ENCODE peak calls at places on chromosomes 13 and 19, in five cellular contexts. One of them, this sample, is unnamed. For H3K9me3, the result is how much of the 10 kb centered on the place peaks cover.

GRCh38 chr13:112012004-112012704 is 54.8 kb upstream of the SOX1 start:
- DNase-seq in tibial nerve: no peak
- DNase-seq in CD8-positive, alpha-beta T cell: no peak
- DNase-seq in PC-3: no peak
- DNase-seq in AG04450: no peak
- DNase-seq in this sample: peak

GRCh38 chr19:7742575-7742974 is 4.8 kb downstream of the CD209 start:
- DNase-seq in tibial nerve: no peak
- DNase-seq in CD8-positive, alpha-beta T cell: no peak
- DNase-seq in PC-3: no peak
- DNase-seq in AG04450: no peak
- DNase-seq in this sample: no peak

GRCh38 chr13:104321756-104322155 is 1255.5 kb upstream of the SLC10A2 start:
- DNase-seq in tibial nerve: no peak
- DNase-seq in CD8-positive, alpha-beta T cell: no peak
- DNase-seq in PC-3: no peak
- DNase-seq in AG04450: no peak
- DNase-seq in this sample: no peak

GRCh38 chr19:42246143-42246868 is 3.9 kb upstream of the GSK3A start:
- DNase-seq in tibial nerve: peak
- DNase-seq in CD8-positive, alpha-beta T cell: no peak
- DNase-seq in PC-3: peak
- DNase-seq in AG04450: peak
- DNase-seq in this sample: peak

GRCh38 chr13:79382545-79383275 is 23.3 kb downstream of the RBM26 start:
- DNase-seq in tibial nerve: no peak
- DNase-seq in CD8-positive, alpha-beta T cell: no peak
- DNase-seq in PC-3: peak
- DNase-seq in AG04450: no peak
- DNase-seq in this sample: no peak

GRCh38 chr19:670609-671075 is 5.5 kb upstream of the FSTL3 start:
- DNase-seq in tibial nerve: no peak
- DNase-seq in CD8-positive, alpha-beta T cell: no peak
- DNase-seq in PC-3: no peak
- DNase-seq in AG04450: no peak
- DNase-seq in this sample: no peak

GRCh38 chr13:52067237-52067636 is 42.7 kb downstream of the UTP14C start:
- DNase-seq in tibial nerve: no peak
- DNase-seq in CD8-positive, alpha-beta T cell: no peak
- DNase-seq in PC-3: no peak
- DNase-seq in AG04450: no peak
- DNase-seq in this sample: no peak

GRCh38 chr19:5141278-5141925 is 172.5 kb downstream of the KDM4B start:
- DNase-seq in tibial nerve: no peak
- DNase-seq in CD8-positive, alpha-beta T cell: no peak
- DNase-seq in PC-3: no peak
- DNase-seq in AG04450: no peak
- DNase-seq in this sample: no peak

GRCh38 chr19:751501-752341 is 809 bp downstream of the MISP start:
- DNase-seq in tibial nerve: no peak
- DNase-seq in CD8-positive, alpha-beta T cell: no peak
- DNase-seq in PC-3: peak
- DNase-seq in AG04450: peak
- DNase-seq in this sample: no peak

GRCh38 chr13:32150239-32150638 is 118.7 kb downstream of the FRY start:
- DNase-seq in tibial nerve: no peak
- DNase-seq in CD8-positive, alpha-beta T cell: no peak
- DNase-seq in PC-3: no peak
- DNase-seq in AG04450: no peak
- DNase-seq in this sample: no peak
- H3K27ac ChIP-seq in tibial nerve: peak
- H3K27ac ChIP-seq in CD8-positive, alpha-beta T cell: no peak
- H3K27ac ChIP-seq in PC-3: no peak
- H3K27ac ChIP-seq in AG04450: no peak
- H3K27ac ChIP-seq in this sample: no peak

GRCh38 chr19:32316034-32316433 is 29.4 kb upstream of the ZNF507 start:
- DNase-seq in tibial nerve: no peak
- DNase-seq in CD8-positive, alpha-beta T cell: no peak
- DNase-seq in PC-3: no peak
- DNase-seq in AG04450: no peak
- DNase-seq in this sample: no peak
- H3K9me3 ChIP-seq in tibial nerve: under half
- H3K9me3 ChIP-seq in CD8-positive, alpha-beta T cell: under half
- H3K9me3 ChIP-seq in PC-3: under half
- H3K9me3 ChIP-seq in AG04450: under half
- H3K9me3 ChIP-seq in this sample: under half

DNA sequence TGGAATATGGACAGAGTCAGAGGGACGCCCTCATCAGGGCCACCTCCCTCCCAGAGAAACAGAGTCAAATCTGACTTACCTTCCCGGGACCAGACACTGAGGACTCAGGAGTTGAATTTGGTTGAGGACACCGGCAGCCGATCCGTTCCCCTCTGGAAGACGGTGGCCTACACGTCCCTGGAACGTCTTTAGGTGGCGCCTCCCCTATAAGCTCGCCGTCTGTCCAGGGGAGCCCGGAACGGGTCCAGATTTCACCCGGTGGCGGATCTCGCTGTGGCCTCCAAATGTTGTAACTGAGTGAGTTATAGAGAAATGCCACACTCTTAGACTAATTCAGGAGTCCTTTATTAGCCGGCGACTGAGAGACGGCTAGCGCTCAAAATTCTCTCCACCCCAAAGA is 9.0 kb downstream of the TNFSF14 start:
- DNase-seq in tibial nerve: no peak
- DNase-seq in CD8-positive, alpha-beta T cell: no peak
- DNase-seq in PC-3: no peak
- DNase-seq in AG04450: no peak
- DNase-seq in this sample: no peak
- H3K27ac ChIP-seq in tibial nerve: no peak
- H3K27ac ChIP-seq in CD8-positive, alpha-beta T cell: no peak
- H3K27ac ChIP-seq in PC-3: no peak
- H3K27ac ChIP-seq in AG04450: no peak
- H3K27ac ChIP-seq in this sample: no peak

GRCh38 chr13:48873081-48873480 is 102.6 kb upstream of the FNDC3A start:
- DNase-seq in tibial nerve: no peak
- DNase-seq in CD8-positive, alpha-beta T cell: no peak
- DNase-seq in PC-3: no peak
- DNase-seq in AG04450: no peak
- DNase-seq in this sample: no peak
- H3K9me3 ChIP-seq in tibial nerve: under half
- H3K9me3 ChIP-seq in CD8-positive, alpha-beta T cell: under half
- H3K9me3 ChIP-seq in PC-3: under half
- H3K9me3 ChIP-seq in AG04450: under half
- H3K9me3 ChIP-seq in this sample: under half

GRCh38 chr19:18366027-18366435 is 19.9 kb upstream of the GDF15 start:
- DNase-seq in tibial nerve: no peak
- DNase-seq in CD8-positive, alpha-beta T cell: no peak
- DNase-seq in PC-3: no peak
- DNase-seq in AG04450: no peak
- DNase-seq in this sample: no peak

GRCh38 chr19:18362934-18363542 is 22.6 kb downstream of the PGPEP1 start:
- DNase-seq in tibial nerve: no peak
- DNase-seq in CD8-positive, alpha-beta T cell: no peak
- DNase-seq in PC-3: no peak
- DNase-seq in AG04450: no peak
- DNase-seq in this sample: no peak

GRCh38 chr19:18361646-18362045 is 21.2 kb downstream of the PGPEP1 start:
- DNase-seq in tibial nerve: no peak
- DNase-seq in CD8-positive, alpha-beta T cell: no peak
- DNase-seq in PC-3: no peak
- DNase-seq in AG04450: no peak
- DNase-seq in this sample: no peak

GRCh38 chr19:18364826-18365528 is 21.0 kb upstream of the GDF15 start:
- DNase-seq in tibial nerve: peak
- DNase-seq in CD8-positive, alpha-beta T cell: no peak
- DNase-seq in PC-3: peak
- DNase-seq in AG04450: peak
- DNase-seq in this sample: peak

DNA sequence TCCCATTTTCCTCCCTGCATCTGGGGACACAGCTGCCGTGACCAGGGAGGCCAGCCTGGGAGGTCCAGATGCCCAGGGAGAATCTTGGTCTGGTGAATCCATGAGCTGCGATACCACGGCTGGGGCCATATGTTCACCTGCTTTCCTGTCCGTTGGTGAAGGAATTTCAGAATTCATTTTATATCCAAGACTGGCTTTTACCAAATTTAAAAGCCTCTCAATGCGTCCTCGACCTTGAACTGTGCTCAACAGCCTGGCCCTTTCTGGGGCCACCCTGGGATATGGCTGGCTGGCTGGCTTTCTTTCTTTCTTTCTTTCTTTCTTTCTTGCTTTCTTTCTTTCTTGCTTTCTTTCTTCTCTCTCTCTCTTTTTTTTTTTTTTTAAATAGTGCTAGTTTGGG is 22.2 kb upstream of the GDF15 start:
- DNase-seq in tibial nerve: no peak
- DNase-seq in CD8-positive, alpha-beta T cell: no peak
- DNase-seq in PC-3: no peak
- DNase-seq in AG04450: no peak
- DNase-seq in this sample: no peak
- H3K27ac ChIP-seq in tibial nerve: no peak
- H3K27ac ChIP-seq in CD8-positive, alpha-beta T cell: no peak
- H3K27ac ChIP-seq in PC-3: no peak
- H3K27ac ChIP-seq in AG04450: peak
- H3K27ac ChIP-seq in this sample: peak

GRCh38 chr19:37361994-37362393 is 8.9 kb upstream of the ZNF527 start:
- DNase-seq in tibial nerve: no peak
- DNase-seq in CD8-positive, alpha-beta T cell: no peak
- DNase-seq in PC-3: no peak
- DNase-seq in AG04450: peak
- DNase-seq in this sample: peak

GRCh38 chr19:37362733-37363132 is 8.2 kb upstream of the ZNF527 start:
- DNase-seq in tibial nerve: no peak
- DNase-seq in CD8-positive, alpha-beta T cell: no peak
- DNase-seq in PC-3: no peak
- DNase-seq in AG04450: no peak
- DNase-seq in this sample: peak
- H3K9me3 ChIP-seq in tibial nerve: under half
- H3K9me3 ChIP-seq in CD8-positive, alpha-beta T cell: under half
- H3K9me3 ChIP-seq in PC-3: under half
- H3K9me3 ChIP-seq in AG04450: under half
- H3K9me3 ChIP-seq in this sample: under half

GRCh38 chr13:110364081-110364480 is 57.0 kb downstream of the COL4A2 start:
- DNase-seq in tibial nerve: no peak
- DNase-seq in CD8-positive, alpha-beta T cell: no peak
- DNase-seq in PC-3: no peak
- DNase-seq in AG04450: no peak
- DNase-seq in this sample: no peak
- H3K27ac ChIP-seq in tibial nerve: no peak
- H3K27ac ChIP-seq in CD8-positive, alpha-beta T cell: no peak
- H3K27ac ChIP-seq in PC-3: no peak
- H3K27ac ChIP-seq in AG04450: no peak
- H3K27ac ChIP-seq in this sample: no peak

GRCh38 chr19:52022193-52022592 is 6.0 kb downstream of the ZNF614 start:
- DNase-seq in tibial nerve: no peak
- DNase-seq in CD8-positive, alpha-beta T cell: no peak
- DNase-seq in PC-3: no peak
- DNase-seq in AG04450: no peak
- DNase-seq in this sample: no peak

GRCh38 chr19:52020506-52020905 is 7.7 kb downstream of the ZNF614 start:
- DNase-seq in tibial nerve: no peak
- DNase-seq in CD8-positive, alpha-beta T cell: no peak
- DNase-seq in PC-3: peak
- DNase-seq in AG04450: no peak
- DNase-seq in this sample: no peak
- H3K9me3 ChIP-seq in tibial nerve: half or more
- H3K9me3 ChIP-seq in CD8-positive, alpha-beta T cell: half or more
- H3K9me3 ChIP-seq in PC-3: half or more
- H3K9me3 ChIP-seq in AG04450: under half
- H3K9me3 ChIP-seq in this sample: under half

GRCh38 chr13:99382428-99383133 is 75.4 kb upstream of the GPR183 start:
- DNase-seq in tibial nerve: no peak
- DNase-seq in CD8-positive, alpha-beta T cell: no peak
- DNase-seq in PC-3: no peak
- DNase-seq in AG04450: no peak
- DNase-seq in this sample: no peak
- H3K27ac ChIP-seq in tibial nerve: no peak
- H3K27ac ChIP-seq in CD8-positive, alpha-beta T cell: peak
- H3K27ac ChIP-seq in PC-3: no peak
- H3K27ac ChIP-seq in AG04450: no peak
- H3K27ac ChIP-seq in this sample: no peak

This sample was measured in thyroid gland.